ENCODE peak calls at places on chromosomes 13 and 19, in seven cellular contexts. M is H9, X is IMR-90, H is neuronal stem cell, Q is H1, B is mesendoderm, A is trophoblast cell. Z is an unnamed sample.
A peak's percentile ranks its signal among the peaks of the same experiment; 100 is the strongest.

GRCh38 chr13:20825476-20825875 is 51.7 kb upstream of the EEF1AKMT1 start:
- DNase-seq in X (peak; percentile 55), B (no peak), M (no peak), A (peak; percentile 50), Q (no peak), H (no peak), Z (peak; percentile 39)

GRCh38 chr19:35641515-35642151 is at the start of gene ETV2:
- DNase-seq in Q (peak; percentile 80), X (peak; percentile 42), H (no peak), B (peak; percentile 86), M (peak; percentile 89), A (no peak), Z (peak; percentile 35)

GRCh38 chr13:44109986-44110640 is 230.4 kb downstream of the LACC1 start:
- DNase-seq in X (no peak), H (no peak), A (no peak), B (no peak), Q (no peak), M (no peak), Z (no peak)

GRCh38 chr13:102687520-102687919 is 7.3 kb downstream of the METTL21C start:
- DNase-seq in Q (no peak), X (no peak), H (no peak), A (no peak), B (no peak), M (no peak), Z (no peak)

GRCh38 chr13:26342898-26343297 is 89.0 kb downstream of the CDK8 start:
- DNase-seq in X (no peak), M (no peak), Q (no peak), B (peak; percentile 47), H (no peak), A (no peak), Z (no peak)

GRCh38 chr13:90447735-90448103 is 899.8 kb upstream of the MIR17HG start:
- DNase-seq in M (no peak), Q (no peak), X (peak; percentile 63), B (peak; percentile 91), A (no peak), H (no peak), Z (peak; percentile 52)

GRCh38 chr19:48739835-48740704 is at the start of gene RASIP1:
- DNase-seq in B (no peak), H (no peak), X (no peak), M (no peak), Q (no peak), A (no peak), Z (no peak)

GRCh38 chr13:47310376-47310775 is 413.5 kb upstream of the HTR2A start:
- DNase-seq in B (peak; percentile 45), X (no peak), A (no peak), H (no peak), Q (no peak), M (no peak), Z (no peak)

GRCh38 chr19:19451429-19452240 is 46.2 kb downstream of the GATAD2A start:
- DNase-seq in B (no peak), M (no peak), X (no peak), H (no peak), A (no peak), Q (no peak), Z (no peak)

DNA sequence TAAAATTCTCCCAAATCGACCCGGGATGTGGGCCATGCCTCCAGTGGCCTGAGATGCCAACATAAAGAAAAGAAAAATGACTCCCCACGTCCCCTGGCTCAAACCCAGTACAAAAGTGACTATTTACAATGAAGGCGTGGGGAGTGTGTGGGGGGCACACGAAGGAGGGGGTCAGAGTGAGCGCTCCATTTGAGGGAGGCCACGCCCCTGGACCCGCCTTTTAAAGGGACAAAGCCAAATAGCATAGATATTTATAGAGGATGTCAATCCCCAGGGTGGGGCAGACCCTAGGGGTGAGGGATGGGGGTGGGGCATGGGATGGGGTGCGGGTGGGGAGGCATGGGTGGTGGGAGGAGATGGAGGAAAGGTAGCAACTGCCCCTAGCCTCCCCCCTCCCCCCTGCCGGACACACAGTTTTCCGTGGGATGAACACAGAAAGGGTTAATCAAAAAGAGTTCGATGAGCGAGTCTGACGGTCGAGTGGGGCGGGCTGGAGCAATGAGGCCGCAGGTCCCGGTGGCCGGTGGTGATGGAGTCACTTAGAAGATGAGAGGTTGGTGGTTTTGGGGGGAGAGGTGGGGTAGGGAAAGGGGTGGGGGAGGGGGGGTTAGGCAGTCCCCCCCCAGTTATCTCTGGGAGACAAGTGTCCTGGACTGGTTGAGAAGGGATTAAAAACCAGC is 20.1 kb upstream of the NANOS2 start:
- DNase-seq in M (no peak), H (no peak), X (no peak), Q (no peak), B (no peak), A (no peak), Z (no peak)
- H4K8ac ChIP-seq in M (no peak overlapping the region), H (no peak overlapping the region), X (no peak overlapping the region), Q (peak overlapping the region; percentile 71), B (no peak overlapping the region), A (no peak overlapping the region), Z (no peak overlapping the region)

DNA sequence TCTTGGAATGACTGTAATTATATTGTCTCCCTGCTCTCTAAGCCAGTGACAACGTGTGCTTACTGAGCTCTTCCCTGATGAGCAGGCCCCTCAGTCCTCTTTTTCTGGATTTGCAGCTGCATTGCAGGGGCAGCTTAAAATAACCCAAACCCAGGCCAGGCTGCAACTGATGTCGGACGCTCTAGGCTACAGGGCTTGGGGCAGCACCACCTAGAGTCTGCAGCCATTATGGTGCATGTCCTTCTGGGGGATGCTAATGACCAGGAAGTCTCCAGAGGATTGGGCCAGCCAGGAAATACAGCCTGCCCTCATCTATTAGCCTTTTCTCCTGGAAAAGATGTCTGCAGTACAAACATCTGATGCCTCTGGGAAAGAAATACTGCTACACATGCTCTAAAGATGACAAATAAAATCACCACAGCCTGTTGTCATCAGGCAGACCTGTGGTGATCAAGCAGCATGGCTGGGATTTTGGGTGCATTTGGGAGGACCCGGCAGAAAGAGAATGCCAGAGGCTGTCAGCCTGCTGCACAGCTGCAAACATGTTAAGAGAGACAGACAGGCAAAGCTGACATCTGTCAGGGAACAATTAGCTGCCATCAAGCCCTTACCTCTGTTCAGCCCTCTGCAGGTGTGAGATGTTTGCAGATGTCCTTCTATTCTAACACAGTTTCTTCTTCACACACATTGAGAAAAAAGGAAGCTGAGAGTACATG is 51.8 kb downstream of the CCDC70 start:
- DNase-seq in H (no peak), M (peak; percentile 62), Q (no peak), X (no peak), A (no peak), B (peak; percentile 68), Z (no peak)
- H4K8ac ChIP-seq in H (no peak overlapping the region), M (no peak overlapping the region), Q (no peak overlapping the region), X (no peak overlapping the region), A (no peak overlapping the region), B (no peak overlapping the region), Z (no peak overlapping the region)

GRCh38 chr19:23406716-23407115 is 11.4 kb upstream of the ZNF91 start:
- DNase-seq in Q (no peak), H (no peak), X (no peak), B (no peak), M (no peak), A (no peak), Z (no peak)

GRCh38 chr19:23404676-23405075 is 9.4 kb upstream of the ZNF91 start:
- DNase-seq in M (no peak), B (no peak), A (peak; percentile 90), H (no peak), Q (no peak), X (no peak), Z (no peak)

GRCh38 chr19:23410155-23410554 is 14.9 kb upstream of the ZNF91 start:
- DNase-seq in M (no peak), Q (no peak), A (no peak), B (no peak), X (no peak), H (no peak), Z (no peak)

GRCh38 chr19:23409392-23410048 is 14.2 kb upstream of the ZNF91 start:
- DNase-seq in B (no peak), H (no peak), A (no peak), M (no peak), X (no peak), Q (no peak), Z (no peak)

DNA sequence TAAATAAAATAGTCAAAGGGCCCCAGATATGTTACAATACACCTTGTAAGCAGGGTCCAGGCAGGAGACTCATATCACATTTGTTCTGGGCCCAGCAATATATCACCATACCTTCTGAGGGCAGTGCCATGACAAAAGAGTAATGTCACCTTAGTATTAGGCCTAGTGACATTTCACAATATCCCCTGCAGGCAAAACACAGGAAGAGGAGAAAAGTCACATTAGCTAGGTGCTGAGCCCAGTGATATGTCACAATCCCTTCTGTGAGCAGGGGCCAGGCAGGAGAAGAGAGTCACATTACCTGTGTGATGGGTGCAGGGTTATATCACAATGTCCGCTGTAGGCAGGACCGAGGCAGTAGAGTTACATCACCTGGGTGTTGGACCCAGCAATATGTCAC is 12.3 kb upstream of the ZNF91 start:
- DNase-seq in X (no peak), M (no peak), Q (no peak), B (no peak), H (no peak), A (peak; percentile 40), Z (no peak)
- H4K8ac ChIP-seq in X (no peak overlapping the region), M (no peak overlapping the region), Q (no peak overlapping the region), B (no peak overlapping the region), H (no peak overlapping the region), A (no peak overlapping the region), Z (no peak overlapping the region)

GRCh38 chr13:98782654-98783053 is 30.2 kb upstream of the SLC15A1 start:
- DNase-seq in H (no peak), A (no peak), M (no peak), B (no peak), Q (no peak), X (no peak), Z (peak; percentile 9)

GRCh38 chr13:98779695-98780094 is 27.2 kb upstream of the SLC15A1 start:
- DNase-seq in B (no peak), M (no peak), A (peak; percentile 52), H (no peak), X (no peak), Q (no peak), Z (no peak)

GRCh38 chr13:98781905-98782304 is 29.4 kb upstream of the SLC15A1 start:
- DNase-seq in M (no peak), Q (no peak), X (no peak), A (no peak), H (no peak), B (no peak), Z (no peak)

GRCh38 chr13:98780451-98780850 is 28.0 kb upstream of the SLC15A1 start:
- DNase-seq in B (no peak), X (no peak), M (no peak), A (no peak), H (no peak), Q (no peak), Z (no peak)

DNA sequence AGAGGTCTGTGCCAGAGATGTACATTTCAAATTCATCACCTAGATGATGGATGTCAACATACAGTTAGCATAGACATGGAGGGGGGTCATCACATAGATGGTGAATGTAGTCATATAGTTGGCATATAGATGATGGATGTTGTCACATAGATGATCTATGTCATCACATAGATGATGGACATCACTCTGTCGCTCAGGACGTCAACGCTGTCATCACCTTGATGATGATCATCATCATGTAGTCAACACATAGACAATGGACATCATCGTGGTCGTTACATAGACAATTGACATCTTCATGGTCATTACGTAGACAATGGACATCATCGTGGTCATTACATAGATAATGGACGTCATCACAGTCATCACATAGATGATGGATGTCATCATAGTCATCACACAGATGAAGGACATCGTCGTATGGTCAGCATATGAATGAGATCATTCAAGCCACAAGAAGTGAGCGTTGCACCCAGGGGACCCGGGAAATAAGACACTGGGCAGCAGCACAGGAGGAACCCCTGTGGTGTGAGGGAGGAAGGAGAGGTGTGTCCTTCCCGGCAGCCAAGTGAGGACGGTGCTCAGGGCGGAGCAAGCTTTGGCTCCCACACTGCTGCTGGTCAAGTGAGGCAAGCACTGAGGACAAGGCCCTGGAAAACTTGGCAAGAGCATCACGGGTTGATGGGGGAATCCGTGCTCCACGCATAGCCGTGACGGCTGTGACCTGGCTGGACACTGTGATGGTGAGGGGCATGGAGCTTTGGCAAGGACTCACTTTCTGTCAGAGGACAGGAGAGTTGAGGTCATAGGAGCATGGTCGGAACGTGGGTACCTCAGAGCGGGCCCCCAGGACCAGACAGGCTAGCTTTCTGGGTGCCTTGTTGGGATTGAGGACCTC is 28.7 kb upstream of the SLC15A1 start:
- DNase-seq in Q (no peak), A (no peak), X (no peak), H (no peak), B (no peak), M (no peak), Z (no peak)
- H4K8ac ChIP-seq in Q (no peak overlapping the region), A (no peak overlapping the region), X (no peak overlapping the region), H (no peak overlapping the region), B (no peak overlapping the region), M (peak overlapping the region; percentile 31), Z (no peak overlapping the region)

Z was measured in mesenchymal stem cell.